ENCODE peak calls at places on chromosomes 11 and 22, in five cellular contexts. One of them, this sample, is unnamed.

GRCh38 chr11:102470257-102470656 is 17.7 kb upstream of the TMEM123 start:
- DNase-seq in suprapubic skin: no peak
- DNase-seq in ovary: no peak
- DNase-seq in prostate gland: no peak
- DNase-seq in spleen: no peak
- DNase-seq in this sample: no peak

GRCh38 chr11:69312418-69313399 is 18.8 kb downstream of the MYEOV start:
- DNase-seq in ovary: no peak
- DNase-seq in prostate gland: no peak
- DNase-seq in spleen: no peak
- DNase-seq in suprapubic skin: no peak
- DNase-seq in this sample: peak; percentile 10

GRCh38 chr22:24125942-24126341 is 55.3 kb upstream of the SUSD2 start:
- DNase-seq in suprapubic skin: no peak
- DNase-seq in prostate gland: no peak
- DNase-seq in spleen: no peak
- DNase-seq in ovary: no peak
- DNase-seq in this sample: no peak

GRCh38 chr11:93468286-93468685 is 74.9 kb downstream of the SMCO4 start:
- DNase-seq in spleen: no peak
- DNase-seq in suprapubic skin: no peak
- DNase-seq in prostate gland: no peak
- DNase-seq in ovary: no peak
- DNase-seq in this sample: no peak

GRCh38 chr22:32478994-32479393 is 4.4 kb downstream of the FBXO7 start:
- DNase-seq in spleen: no peak
- DNase-seq in ovary: no peak
- DNase-seq in prostate gland: no peak
- DNase-seq in suprapubic skin: no peak
- DNase-seq in this sample: no peak

GRCh38 chr11:3949132-3949531 is 93.7 kb downstream of the STIM1 start:
- DNase-seq in suprapubic skin: no peak
- DNase-seq in ovary: no peak
- DNase-seq in spleen: no peak
- DNase-seq in prostate gland: no peak
- DNase-seq in this sample: no peak

GRCh38 chr11:66727282-66727882 is 1.6 kb downstream of the SPTBN2 start:
- DNase-seq in suprapubic skin: no peak
- DNase-seq in spleen: no peak
- DNase-seq in prostate gland: no peak
- DNase-seq in ovary: no peak
- DNase-seq in this sample: peak; percentile 9

GRCh38 chr11:72759468-72759867 is 7.3 kb upstream of the ARAP1 start:
- DNase-seq in ovary: no peak
- DNase-seq in prostate gland: no peak
- DNase-seq in spleen: no peak
- DNase-seq in suprapubic skin: no peak
- DNase-seq in this sample: no peak

GRCh38 chr11:118660646-118661424 is 18.6 kb downstream of the TREH start:
- DNase-seq in prostate gland: no peak
- DNase-seq in ovary: no peak
- DNase-seq in suprapubic skin: peak; percentile 72
- DNase-seq in spleen: no peak
- DNase-seq in this sample: no peak

GRCh38 chr11:116062526-116063171 is 558.4 kb upstream of the CADM1 start:
- DNase-seq in ovary: no peak
- DNase-seq in suprapubic skin: no peak
- DNase-seq in prostate gland: no peak
- DNase-seq in spleen: no peak
- DNase-seq in this sample: no peak

GRCh38 chr11:16080688-16081388 is 275.5 kb downstream of the SOX6 start:
- DNase-seq in spleen: no peak
- DNase-seq in suprapubic skin: no peak
- DNase-seq in prostate gland: no peak
- DNase-seq in ovary: no peak
- DNase-seq in this sample: no peak

GRCh38 chr11:74593463-74593862 is 1.1 kb downstream of the POLD3 start:
- DNase-seq in prostate gland: no peak
- DNase-seq in spleen: no peak
- DNase-seq in suprapubic skin: no peak
- DNase-seq in ovary: no peak
- DNase-seq in this sample: no peak

GRCh38 chr11:117519170-117519569 is 191.5 kb downstream of the CEP164 start:
- DNase-seq in prostate gland: no peak
- DNase-seq in spleen: no peak
- DNase-seq in ovary: no peak
- DNase-seq in suprapubic skin: no peak
- DNase-seq in this sample: no peak

GRCh38 chr11:100851129-100851528 is 164.0 kb downstream of the ARHGAP42 start:
- DNase-seq in prostate gland: no peak
- DNase-seq in suprapubic skin: no peak
- DNase-seq in spleen: no peak
- DNase-seq in ovary: no peak
- DNase-seq in this sample: no peak
- H3K4me1 ChIP-seq in prostate gland: no peaks in the 10 kb centered on the region
- H3K4me1 ChIP-seq in suprapubic skin: peaks cover 21% of the 10 kb centered on the region
- H3K4me1 ChIP-seq in spleen: no peaks in the 10 kb centered on the region
- H3K4me1 ChIP-seq in ovary: peaks cover 1% of the 10 kb centered on the region
- H3K4me1 ChIP-seq in this sample: peaks cover 3% of the 10 kb centered on the region

GRCh38 chr11:12287374-12288211 is 89.8 kb upstream of the PARVA start:
- DNase-seq in spleen: no peak
- DNase-seq in suprapubic skin: peak; percentile 77
- DNase-seq in prostate gland: peak; percentile 8
- DNase-seq in ovary: peak; percentile 72
- DNase-seq in this sample: no peak
- TF ChIP-seq POLR2A in spleen: no peak
- TF ChIP-seq POLR2A in suprapubic skin: no peak
- TF ChIP-seq POLR2A in prostate gland: no peak
- TF ChIP-seq POLR2A in ovary: no peak
- TF ChIP-seq POLR2A in this sample: no peak

DNA sequence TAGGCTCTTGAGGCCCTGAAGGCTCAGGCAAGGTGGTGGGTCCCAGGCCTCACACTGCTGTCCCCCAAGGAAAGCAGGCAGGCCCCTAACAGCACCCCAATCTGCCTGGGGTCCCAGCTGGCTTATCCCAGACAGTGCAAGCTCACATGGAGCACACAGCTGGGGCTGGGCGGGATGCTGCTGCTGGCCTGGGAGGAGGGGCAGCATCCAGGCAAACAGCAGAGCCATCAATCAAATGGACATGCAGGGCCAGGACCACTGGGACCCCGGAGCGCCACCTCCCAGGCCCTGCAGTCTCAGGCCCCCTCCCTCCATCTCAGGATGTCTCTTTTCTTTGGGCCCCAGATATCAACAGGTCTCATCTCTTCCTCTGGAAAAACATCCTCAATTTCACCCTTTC is 140.3 kb downstream of the BRD1 start:
- DNase-seq in ovary: no peak
- DNase-seq in suprapubic skin: no peak
- DNase-seq in spleen: peak; percentile 48
- DNase-seq in prostate gland: no peak
- DNase-seq in this sample: no peak
- H3K27me3 ChIP-seq in ovary: no peaks in the 10 kb centered on the region
- H3K27me3 ChIP-seq in suprapubic skin: peaks cover 58% of the 10 kb centered on the region
- H3K27me3 ChIP-seq in spleen: no peaks in the 10 kb centered on the region
- H3K27me3 ChIP-seq in prostate gland: peaks cover 10% of the 10 kb centered on the region
- H3K27me3 ChIP-seq in this sample: no peaks in the 10 kb centered on the region

GRCh38 chr22:43531651-43532050 is 119.8 kb downstream of the MPPED1 start:
- DNase-seq in ovary: no peak
- DNase-seq in spleen: no peak
- DNase-seq in suprapubic skin: no peak
- DNase-seq in prostate gland: no peak
- DNase-seq in this sample: no peak
- H3K4me1 ChIP-seq in ovary: peaks cover 1% of the 10 kb centered on the region
- H3K4me1 ChIP-seq in spleen: no peaks in the 10 kb centered on the region
- H3K4me1 ChIP-seq in suprapubic skin: peaks cover 12% of the 10 kb centered on the region
- H3K4me1 ChIP-seq in prostate gland: no peaks in the 10 kb centered on the region
- H3K4me1 ChIP-seq in this sample: no peaks in the 10 kb centered on the region

GRCh38 chr11:114466742-114467141 is 27.5 kb downstream of the REXO2 start:
- DNase-seq in spleen: no peak
- DNase-seq in suprapubic skin: no peak
- DNase-seq in ovary: no peak
- DNase-seq in prostate gland: no peak
- DNase-seq in this sample: no peak
- TF ChIP-seq POLR2A in spleen: no peak
- TF ChIP-seq POLR2A in suprapubic skin: no peak
- TF ChIP-seq POLR2A in ovary: no peak
- TF ChIP-seq POLR2A in prostate gland: no peak
- TF ChIP-seq POLR2A in this sample: no peak

DNA sequence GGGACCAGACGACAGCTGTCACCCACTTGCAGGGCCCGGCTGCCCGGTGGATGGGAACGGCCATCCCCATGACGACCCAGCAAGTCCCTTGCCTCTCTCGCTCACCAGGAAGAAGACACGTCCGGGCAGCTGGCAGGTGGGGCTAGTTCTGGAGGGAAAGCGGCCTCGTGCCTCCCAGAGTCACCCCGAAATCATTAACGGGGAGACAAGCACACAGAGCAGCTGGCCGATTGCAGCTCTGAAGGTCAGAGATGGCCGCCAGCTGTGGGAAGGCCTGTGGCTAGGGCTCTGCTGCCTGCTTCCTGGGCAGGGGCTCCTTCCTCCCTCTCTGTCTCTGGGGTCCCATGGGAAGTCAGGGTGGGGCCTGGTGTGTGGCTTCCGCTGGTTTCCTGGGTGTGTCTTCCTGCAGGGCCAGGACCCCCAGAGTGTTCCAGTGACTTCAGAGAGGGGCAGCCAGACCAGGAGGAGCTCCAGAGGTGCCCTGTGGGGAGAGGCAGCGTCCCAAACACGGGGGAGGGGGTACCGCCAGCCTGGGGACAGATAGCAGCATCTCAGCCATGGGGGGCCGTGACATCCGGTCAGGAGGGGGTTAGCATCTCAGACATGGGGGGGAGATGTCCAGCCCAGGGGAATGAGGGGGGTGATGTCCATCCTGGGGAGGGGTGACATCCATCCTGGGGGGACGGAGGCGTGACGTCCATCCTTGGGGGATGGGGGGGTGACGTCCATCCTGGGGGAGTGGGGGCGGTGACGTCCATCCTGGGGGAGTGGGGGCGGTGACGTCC is 114.9 kb downstream of the KCNQ1 start:
- DNase-seq in prostate gland: no peak
- DNase-seq in suprapubic skin: no peak
- DNase-seq in spleen: peak; percentile 75
- DNase-seq in ovary: peak; percentile 8
- DNase-seq in this sample: no peak
- H3K27me3 ChIP-seq in prostate gland: no peaks in the 10 kb centered on the region
- H3K27me3 ChIP-seq in suprapubic skin: no peaks in the 10 kb centered on the region
- H3K27me3 ChIP-seq in spleen: no peaks in the 10 kb centered on the region
- H3K27me3 ChIP-seq in ovary: no peaks in the 10 kb centered on the region
- H3K27me3 ChIP-seq in this sample: no peaks in the 10 kb centered on the region

DNA sequence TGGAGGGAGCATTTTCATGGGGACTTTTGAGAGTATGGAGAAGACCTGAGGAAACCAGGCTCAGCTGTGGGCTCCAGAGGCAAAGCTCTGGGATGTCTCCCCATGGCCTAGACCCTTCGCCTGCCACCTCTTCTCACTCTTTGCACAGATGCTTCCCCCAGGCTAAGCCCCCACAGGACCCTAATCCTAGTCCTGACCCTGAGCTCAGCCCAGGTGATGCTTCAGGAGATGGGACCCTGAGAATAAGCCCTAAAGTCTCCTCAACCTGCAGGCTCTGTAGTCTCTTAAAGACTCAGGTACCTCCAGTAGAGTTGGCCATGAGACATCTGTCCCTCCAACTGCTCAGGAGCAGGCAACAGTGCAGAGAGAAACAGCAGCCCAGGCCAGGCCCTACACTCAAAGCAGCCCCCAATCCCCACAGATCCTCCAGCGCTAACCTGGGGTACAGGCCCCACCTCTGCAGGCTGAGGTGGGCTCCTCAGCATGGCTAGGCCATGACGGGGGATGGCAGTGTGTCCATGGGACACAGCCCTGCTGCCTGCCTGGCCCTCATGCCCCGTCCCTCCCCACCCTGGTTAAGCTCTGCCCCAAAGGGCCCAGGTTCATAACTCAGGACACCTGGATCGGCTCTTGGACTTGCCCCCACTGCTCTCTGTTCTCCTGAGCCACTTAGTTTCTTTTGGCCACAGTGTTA is 39.4 kb downstream of the GGTLC2 start:
- DNase-seq in suprapubic skin: no peak
- DNase-seq in ovary: no peak
- DNase-seq in spleen: peak; percentile 62
- DNase-seq in prostate gland: no peak
- DNase-seq in this sample: no peak
- H3K4me1 ChIP-seq in suprapubic skin: no peaks in the 10 kb centered on the region
- H3K4me1 ChIP-seq in ovary: peaks cover 6% of the 10 kb centered on the region
- H3K4me1 ChIP-seq in spleen: peaks cover 30% of the 10 kb centered on the region
- H3K4me1 ChIP-seq in prostate gland: no peaks in the 10 kb centered on the region
- H3K4me1 ChIP-seq in this sample: no peaks in the 10 kb centered on the region

DNA sequence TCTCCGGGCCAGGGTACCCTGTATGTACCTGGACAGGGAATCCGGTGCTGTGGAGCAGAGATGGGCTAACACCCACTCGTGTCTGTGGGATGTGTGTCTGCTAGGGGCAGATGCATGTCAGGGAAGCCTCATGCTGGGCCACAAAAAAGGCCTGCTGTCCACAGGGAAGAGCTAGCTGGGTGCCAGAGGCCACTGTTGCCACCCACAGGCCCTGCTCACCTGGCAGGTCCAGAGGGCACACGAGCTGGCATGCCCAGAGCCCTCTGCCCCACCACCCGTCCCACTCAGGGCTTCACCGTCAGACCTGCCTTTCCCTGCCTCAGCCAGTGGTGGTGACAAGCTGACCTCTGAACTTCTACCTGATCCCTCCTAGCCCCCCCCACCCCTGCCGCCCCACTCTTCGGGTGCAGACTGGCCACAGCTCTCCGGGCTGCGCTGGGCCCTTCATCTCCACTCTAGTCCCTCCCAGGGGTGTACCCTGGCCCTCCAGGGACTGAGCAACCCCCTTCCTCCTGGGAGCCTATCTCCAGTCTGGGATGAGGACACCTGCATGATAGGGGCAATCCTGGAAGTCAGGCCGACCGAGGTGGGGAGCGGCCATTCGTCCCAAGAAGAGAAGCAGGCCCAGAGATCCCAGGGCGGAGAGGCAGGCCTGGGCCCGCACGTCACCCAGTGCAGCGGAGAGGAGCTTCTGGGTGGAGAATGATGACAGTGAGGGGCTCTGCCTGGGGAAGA is 1.3 kb downstream of the SLC25A22 start:
- DNase-seq in spleen: peak; percentile 85
- DNase-seq in prostate gland: no peak
- DNase-seq in ovary: peak; percentile 49
- DNase-seq in suprapubic skin: no peak
- DNase-seq in this sample: no peak
- TF ChIP-seq POLR2A in spleen: no peak
- TF ChIP-seq POLR2A in prostate gland: peak; percentile 15
- TF ChIP-seq POLR2A in ovary: peak; percentile 37
- TF ChIP-seq POLR2A in suprapubic skin: no peak
- TF ChIP-seq POLR2A in this sample: no peak